ENCODE peak calls at places on chromosome 9, in seven cellular contexts. Q, C, S, G, R, B and X are unnamed samples.

GRCh38 chr9:137761032-137761431 is 116.5 kb upstream of the CACNA1B start:
- DNase-seq in Q (no peak), G (peak), S (no peak), B (no peak), C (no peak), R (no peak), X (peak)

GRCh38 chr9:98075332-98075805 is 18.8 kb downstream of the NANS start:
- DNase-seq in R (peak), S (no peak), C (no peak), G (no peak), Q (no peak), B (peak), X (peak)

GRCh38 chr9:112761912-112762651 is 11.5 kb downstream of the SNX30 start:
- DNase-seq in R (no peak), G (no peak), S (no peak), C (no peak), Q (no peak), B (peak), X (no peak)

GRCh38 chr9:72871685-72872084 is 81.2 kb downstream of the ALDH1A1 start:
- DNase-seq in R (no peak), S (peak), C (no peak), G (no peak), Q (no peak), B (peak), X (no peak)

GRCh38 chr9:4260661-4261060 is 39.2 kb downstream of the GLIS3 start:
- DNase-seq in B (no peak), R (no peak), G (no peak), C (no peak), S (no peak), Q (no peak), X (no peak)

GRCh38 chr9:6214451-6214850 is 1.2 kb upstream of the IL33 start:
- DNase-seq in C (no peak), G (no peak), R (no peak), Q (no peak), B (peak), S (no peak), X (no peak)

GRCh38 chr9:126222363-126222834 is 104.2 kb upstream of the MVB12B start:
- DNase-seq in C (no peak), S (no peak), B (no peak), R (no peak), Q (no peak), G (no peak), X (peak)

GRCh38 chr9:137550241-137550621 is at the start of gene PNPLA7:
- DNase-seq in B (peak), Q (peak), G (peak), R (peak), C (peak), S (peak), X (peak)

GRCh38 chr9:131366745-131367401 is 27.0 kb upstream of the PRRC2B start:
- DNase-seq in C (peak), B (peak), G (no peak), R (no peak), S (peak), Q (peak), X (peak)

GRCh38 chr9:114452219-114453169 is 52.8 kb downstream of the WHRN start:
- DNase-seq in C (no peak), S (no peak), R (no peak), B (no peak), Q (no peak), G (peak), X (peak)

GRCh38 chr9:33718987-33719386 is 76.4 kb upstream of the PRSS3 start:
- DNase-seq in S (no peak), B (peak), R (no peak), Q (peak), C (no peak), G (no peak), X (peak)

GRCh38 chr9:124054671-124055212 is 43.2 kb downstream of the LHX2 start:
- DNase-seq in R (no peak), G (no peak), Q (no peak), S (peak), B (peak), C (no peak), X (peak)

GRCh38 chr9:4760122-4760521 is 19.1 kb upstream of the AK3 start:
- DNase-seq in S (no peak), B (no peak), G (no peak), C (no peak), R (no peak), Q (no peak), X (no peak)

GRCh38 chr9:69175488-69175872 is 1.4 kb downstream of the TJP2 start:
- DNase-seq in G (no peak), S (no peak), Q (no peak), C (no peak), B (no peak), R (no peak), X (no peak)

GRCh38 chr9:27181381-27181780 is 72.4 kb downstream of the TEK start:
- DNase-seq in R (no peak), B (peak), Q (no peak), G (no peak), S (peak), C (no peak), X (no peak)

GRCh38 chr9:132673355-132673754 is 3.1 kb downstream of the GTF3C4 start:
- DNase-seq in B (peak), G (no peak), S (no peak), Q (no peak), C (no peak), R (no peak), X (peak)

GRCh38 chr9:111815200-111816070 is 20.7 kb upstream of the SHOC1 start:
- DNase-seq in B (no peak), R (no peak), Q (no peak), C (no peak), S (no peak), G (no peak), X (no peak)